ENCODE peak calls at places on chromosomes 4 and X, in four cellular contexts. U, Q, L and N are unnamed samples.

GRCh38 chr4:65391814-65392213 is 278.5 kb downstream of the EPHA5 start:
- DNase-seq in U (no peak), Q (no peak), L (no peak), N (no peak)

GRCh38 chr4:95510145-95510544 is 38.6 kb downstream of the UNC5C start:
- DNase-seq in U (peak), Q (peak), L (no peak), N (peak)

GRCh38 chr4:156896536-156896935 is 75.1 kb downstream of the PDGFC start:
- DNase-seq in U (no peak), Q (no peak), L (no peak), N (no peak)

GRCh38 chrX:136395271-136395670 is 92.5 kb upstream of the BRS3 start:
- DNase-seq in U (peak), Q (peak), L (no peak), N (peak)

GRCh38 chr4:26873391-26874026 is 12.9 kb downstream of the STIM2 start:
- DNase-seq in U (no peak), Q (no peak), L (no peak), N (no peak)

GRCh38 chrX:18639280-18639679 is 32.6 kb downstream of the RS1 start:
- DNase-seq in U (no peak), Q (no peak), L (no peak), N (no peak)

GRCh38 chrX:151983186-151983585 is 8.7 kb upstream of the GABRE start:
- DNase-seq in U (no peak), Q (no peak), L (no peak), N (no peak)

GRCh38 chr4:40164459-40164858 is 32.4 kb upstream of the RHOH start:
- DNase-seq in U (no peak), Q (no peak), L (no peak), N (no peak)

GRCh38 chrX:920234-920799 is 289.7 kb downstream of the SHOX start:
- DNase-seq in U (no peak), Q (no peak), L (no peak), N (peak)

GRCh38 chrX:132216283-132216682 is 3.0 kb downstream of the RAP2C start:
- DNase-seq in U (peak), Q (peak), L (no peak), N (no peak)

GRCh38 chrX:42585842-42586621 is 191.9 kb downstream of the PPP1R2C start:
- DNase-seq in U (no peak), Q (no peak), L (no peak), N (no peak)

GRCh38 chr4:43331226-43332078 is 438.9 kb downstream of the GRXCR1 start:
- DNase-seq in U (peak), Q (peak), L (no peak), N (no peak)

GRCh38 chr4:79526970-79527565 is 119.0 kb upstream of the GK2 start:
- DNase-seq in U (no peak), Q (no peak), L (no peak), N (no peak)

DNA sequence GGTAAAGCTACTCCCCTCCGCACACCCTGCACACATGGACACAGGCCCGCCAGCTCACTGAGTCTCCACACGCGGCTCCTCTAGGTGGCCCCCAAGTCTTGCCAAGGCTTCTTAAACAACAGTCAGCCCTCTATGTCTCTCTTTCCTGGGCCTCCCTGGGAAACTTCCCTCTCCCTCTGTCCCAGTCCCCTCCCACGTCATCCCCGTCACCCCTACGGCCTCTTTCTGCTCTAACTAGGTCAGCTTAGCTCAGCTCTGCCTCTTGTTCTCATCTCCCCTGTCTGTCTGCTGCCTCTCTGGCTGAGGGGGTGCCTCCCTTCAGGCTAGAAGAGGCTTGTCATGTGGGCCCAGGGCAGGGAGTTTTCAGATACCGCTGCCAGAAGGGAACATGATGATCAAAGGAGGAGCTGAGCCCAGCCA is 38.8 kb downstream of the SEPTIN6 start:
- DNase-seq in U (peak), Q (peak), L (no peak), N (peak)
- TF ChIP-seq CTCF in U (no peak), Q (peak), L (no peak), N (peak)

GRCh38 chrX:24646745-24647182 is 383 bp downstream of the PCYT1B start:
- DNase-seq in U (peak), Q (peak), L (no peak), N (no peak)

GRCh38 chrX:24643116-24643515 is 4.0 kb downstream of the PCYT1B start:
- DNase-seq in U (no peak), Q (no peak), L (no peak), N (peak)

GRCh38 chrX:24651783-24652182 is 4.6 kb upstream of the PCYT1B start:
- DNase-seq in U (no peak), Q (no peak), L (no peak), N (no peak)

DNA sequence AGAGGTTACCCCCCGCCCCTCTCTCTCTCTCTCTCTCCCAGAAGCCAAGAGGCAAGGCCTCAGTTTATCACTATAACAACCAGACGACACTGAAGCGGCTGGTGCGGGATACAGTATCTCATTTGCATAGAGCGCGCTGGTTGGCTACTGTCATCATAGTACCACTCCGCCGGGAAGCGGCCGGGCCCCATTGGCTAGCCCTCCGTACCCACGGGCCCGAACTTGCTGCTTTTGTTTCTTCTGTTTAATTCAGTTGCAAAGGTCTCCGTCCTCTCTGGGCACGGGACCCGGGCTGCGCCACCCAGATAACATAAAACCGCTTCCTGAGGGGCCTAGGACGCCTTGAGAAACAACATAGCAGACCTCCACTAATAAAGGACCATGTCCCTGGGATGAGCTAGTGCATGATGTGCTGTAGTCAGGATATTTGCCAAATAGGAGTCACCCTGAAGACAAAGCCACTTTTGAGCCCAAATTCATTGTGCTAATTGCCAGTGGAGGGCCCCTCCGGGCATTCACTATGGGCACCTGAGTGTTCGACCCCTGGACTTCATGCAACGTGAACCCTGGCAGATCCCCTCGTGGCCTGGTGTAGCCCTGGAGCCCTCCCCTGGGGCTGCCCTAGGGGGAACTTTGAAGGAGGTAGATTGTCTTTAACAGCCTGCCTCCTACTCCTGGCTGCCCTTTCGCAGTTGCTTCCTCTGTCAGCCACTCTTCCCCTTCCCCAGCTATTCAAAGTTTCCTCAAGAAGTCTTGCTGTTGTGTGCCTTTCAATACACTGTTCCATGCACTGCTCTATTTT is at the start of gene PCYT1B:
- DNase-seq in U (peak), Q (peak), L (peak), N (peak)
- H3K4me3 ChIP-seq in U (no peak), Q (peak), L (peak), N (peak)

DNA sequence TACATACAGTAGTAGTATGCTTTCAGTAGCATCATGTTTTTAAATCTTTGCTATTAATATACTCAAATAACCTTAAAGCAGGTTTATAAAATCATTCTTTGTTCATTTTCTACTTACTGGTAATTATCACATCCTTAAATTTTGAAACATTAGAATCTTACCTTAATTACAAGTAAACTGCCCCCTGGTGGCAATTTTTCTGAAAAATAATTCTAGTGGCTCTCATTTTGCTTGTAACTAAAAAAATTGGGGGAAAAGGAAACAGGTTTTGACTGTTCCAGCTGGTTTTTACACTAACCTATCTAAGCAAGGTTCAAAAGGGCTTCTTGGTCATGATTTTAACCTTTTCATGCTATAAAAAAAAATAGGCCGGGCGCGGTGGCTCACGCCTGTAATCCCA is 18.5 kb upstream of the DCAF4L1 start:
- DNase-seq in U (peak), Q (peak), L (no peak), N (peak)
- TF ChIP-seq CTCF in U (peak), Q (peak), L (peak), N (peak)

DNA sequence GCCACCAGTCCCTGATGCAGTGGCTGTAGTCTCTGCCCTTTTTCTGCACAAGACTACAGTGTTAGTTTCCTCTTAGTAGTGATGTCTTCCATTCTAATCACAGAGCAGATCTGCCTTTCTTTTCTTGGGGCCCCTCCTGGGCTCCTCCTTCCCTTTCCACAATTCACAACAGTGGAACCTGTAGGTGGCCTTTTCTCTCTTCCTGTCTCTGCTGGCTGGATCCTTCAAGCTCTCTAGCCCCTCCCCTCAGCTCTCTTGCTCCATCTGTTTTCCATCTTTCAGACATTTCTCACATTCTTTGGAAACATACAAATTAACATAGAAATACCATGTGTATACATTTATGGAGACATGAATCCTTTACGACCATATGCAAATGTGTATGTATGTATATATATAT is 284 bp upstream of the SPIN2A start:
- DNase-seq in U (peak), Q (peak), L (no peak), N (peak)
- H3K4me3 ChIP-seq in U (peak), Q (peak), L (peak), N (peak)

GRCh38 chrX:46279214-46279924 is 265.9 kb downstream of the ZNF674 start:
- DNase-seq in U (peak), Q (peak), L (no peak), N (no peak)
- TF ChIP-seq CTCF in U (peak), Q (peak), L (no peak), N (no peak)